ENCODE peak calls at places on chromosomes 11 and 22, in eight cellular contexts. T is transverse colon, H is A549, M is body of pancreas, D is heart left ventricle, O is ovary, P is lower leg skin, G is right lobe of liver. Q is an unnamed sample.

GRCh38 chr11:12543596-12544415 is 130.4 kb upstream of the TEAD1 start:
- DNase-seq in T (no peak), H (no peak), M (no peak), D (no peak), O (no peak), P (peak), G (no peak), Q (no peak)

GRCh38 chr11:86515297-86516094 is 140.8 kb downstream of the CCDC81 start:
- DNase-seq in T (no peak), H (no peak), M (no peak), D (no peak), O (no peak), P (no peak), G (no peak), Q (no peak)

GRCh38 chr11:2892215-2893020 is 6.8 kb upstream of the CDKN1C start:
- DNase-seq in T (peak), H (peak), M (no peak), D (peak), O (peak), P (no peak), G (no peak), Q (no peak)

GRCh38 chr11:2792376-2793250 is 92.8 kb upstream of the KCNQ1OT1 start:
- DNase-seq in T (peak), H (no peak), M (peak), D (peak), O (peak), P (peak), G (peak), Q (peak)

GRCh38 chr11:2837096-2837601 is 48.4 kb downstream of the CDKN1C start:
- DNase-seq in T (peak), H (peak), M (peak), D (peak), O (no peak), P (peak), G (no peak), Q (peak)

GRCh38 chr22:46180370-46181137 is 30.2 kb downstream of the PPARA start:
- DNase-seq in T (no peak), H (no peak), M (no peak), D (no peak), O (no peak), P (no peak), G (no peak), Q (no peak)

GRCh38 chr22:46233231-46233630 is 16.9 kb downstream of the CDPF1 start:
- DNase-seq in T (no peak), H (no peak), M (peak), D (peak), O (no peak), P (no peak), G (no peak), Q (no peak)

GRCh38 chr11:128776434-128777284 is 82.8 kb downstream of the FLI1 start:
- DNase-seq in T (no peak), H (peak), M (peak), D (peak), O (peak), P (peak), G (no peak), Q (no peak)

GRCh38 chr22:36770116-36770945 is 5.6 kb downstream of the IFT27 start:
- DNase-seq in T (no peak), H (no peak), M (no peak), D (no peak), O (no peak), P (peak), G (no peak), Q (peak)

GRCh38 chr11:85947431-85948272 is 92.5 kb downstream of the CCDC83 start:
- DNase-seq in T (no peak), H (peak), M (no peak), D (peak), O (peak), P (no peak), G (no peak), Q (no peak)

GRCh38 chr11:19336331-19336730 is 95.6 kb upstream of the E2F8 start:
- DNase-seq in T (no peak), H (no peak), M (no peak), D (no peak), O (no peak), P (no peak), G (no peak), Q (no peak)

GRCh38 chr11:106950067-106950491 is 68.2 kb downstream of the GUCY1A2 start:
- DNase-seq in T (no peak), H (no peak), M (no peak), D (no peak), O (no peak), P (no peak), G (no peak), Q (no peak)

GRCh38 chr22:44765571-44766285 is 13.4 kb downstream of the ARHGAP8 start:
- DNase-seq in T (no peak), H (no peak), M (peak), D (no peak), O (no peak), P (no peak), G (no peak), Q (no peak)

GRCh38 chr22:35399114-35399677 is 744 bp upstream of the MCM5 start:
- DNase-seq in T (no peak), H (no peak), M (peak), D (no peak), O (no peak), P (no peak), G (no peak), Q (no peak)

GRCh38 chr11:121451982-121452608 is at the start of gene SORL1:
- DNase-seq in T (peak), H (peak), M (peak), D (peak), O (peak), P (peak), G (peak), Q (no peak)

GRCh38 chr11:70703141-70704052 is 305.1 kb downstream of the CTTN start:
- DNase-seq in T (no peak), H (no peak), M (peak), D (no peak), O (no peak), P (no peak), G (no peak), Q (no peak)

GRCh38 chr22:45997775-45998637 is 21.0 kb upstream of the WNT7B start:
- DNase-seq in T (no peak), H (no peak), M (no peak), D (no peak), O (no peak), P (no peak), G (peak), Q (no peak)

GRCh38 chr11:47946682-47947575 is 33.4 kb upstream of the PTPRJ start:
- DNase-seq in T (peak), H (peak), M (peak), D (peak), O (peak), P (peak), G (peak), Q (peak)

GRCh38 chr11:92552942-92553341 is 328.3 kb downstream of the FAT3 start:
- DNase-seq in T (no peak), H (no peak), M (no peak), D (no peak), O (no peak), P (no peak), G (no peak), Q (no peak)

GRCh38 chr11:31995525-31996123 is 95.2 kb upstream of the RCN1 start:
- DNase-seq in T (no peak), H (no peak), M (no peak), D (no peak), O (no peak), P (no peak), G (no peak), Q (no peak)

GRCh38 chr22:17243524-17243923 is 24.3 kb upstream of the ADA2 start:
- DNase-seq in T (peak), H (no peak), M (no peak), D (no peak), O (no peak), P (no peak), G (no peak), Q (no peak)

GRCh38 chr22:19082793-19083192 is 39.4 kb downstream of the DGCR2 start:
- DNase-seq in T (no peak), H (no peak), M (no peak), D (no peak), O (no peak), P (no peak), G (no peak), Q (no peak)
- TF ChIP-seq POLR2A in T (no peak), H (no peak), M (no peak), D (no peak), O (no peak), P (no peak), G (no peak), Q (no peak)

GRCh38 chr11:62603072-62603408 is 1.4 kb upstream of the MTA2 start:
- DNase-seq in T (no peak), H (no peak), M (no peak), D (no peak), O (peak), P (no peak), G (no peak), Q (no peak)
- H3K4me3 ChIP-seq in T (no peak), H (no peak), M (no peak), D (peak), O (peak), P (peak), G (no peak), Q (peak)

DNA sequence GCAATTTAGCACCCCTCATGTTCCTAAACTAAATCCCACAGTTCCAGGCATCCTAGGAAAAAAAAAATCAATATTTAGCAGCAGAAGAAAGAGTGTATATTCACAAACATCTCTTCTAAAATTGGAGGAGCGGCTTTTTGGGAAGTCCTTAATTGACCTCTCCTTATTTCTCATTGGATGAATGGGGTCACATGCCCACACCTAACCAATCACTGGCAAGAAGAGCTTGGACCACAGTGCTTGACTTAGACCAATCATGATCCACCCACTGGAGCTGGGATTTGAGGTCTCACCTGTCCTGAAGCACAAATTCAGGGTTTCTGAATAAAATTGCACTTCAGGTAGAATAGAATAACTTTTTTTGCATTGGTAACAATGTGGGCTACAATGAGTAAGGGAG is 16.0 kb downstream of the CD44 start:
- DNase-seq in T (no peak), H (no peak), M (no peak), D (no peak), O (no peak), P (no peak), G (no peak), Q (no peak)
- TF ChIP-seq POLR2A in T (no peak), H (no peak), M (no peak), D (no peak), O (no peak), P (no peak), G (no peak), Q (no peak)

GRCh38 chr11:94036096-94036495 is 14.9 kb downstream of the HEPHL1 start:
- DNase-seq in T (no peak), H (no peak), M (no peak), D (no peak), O (no peak), P (no peak), G (no peak), Q (no peak)
- H3K4me3 ChIP-seq in T (no peak), H (no peak), M (no peak), D (no peak), O (no peak), P (no peak), G (no peak), Q (no peak)

DNA sequence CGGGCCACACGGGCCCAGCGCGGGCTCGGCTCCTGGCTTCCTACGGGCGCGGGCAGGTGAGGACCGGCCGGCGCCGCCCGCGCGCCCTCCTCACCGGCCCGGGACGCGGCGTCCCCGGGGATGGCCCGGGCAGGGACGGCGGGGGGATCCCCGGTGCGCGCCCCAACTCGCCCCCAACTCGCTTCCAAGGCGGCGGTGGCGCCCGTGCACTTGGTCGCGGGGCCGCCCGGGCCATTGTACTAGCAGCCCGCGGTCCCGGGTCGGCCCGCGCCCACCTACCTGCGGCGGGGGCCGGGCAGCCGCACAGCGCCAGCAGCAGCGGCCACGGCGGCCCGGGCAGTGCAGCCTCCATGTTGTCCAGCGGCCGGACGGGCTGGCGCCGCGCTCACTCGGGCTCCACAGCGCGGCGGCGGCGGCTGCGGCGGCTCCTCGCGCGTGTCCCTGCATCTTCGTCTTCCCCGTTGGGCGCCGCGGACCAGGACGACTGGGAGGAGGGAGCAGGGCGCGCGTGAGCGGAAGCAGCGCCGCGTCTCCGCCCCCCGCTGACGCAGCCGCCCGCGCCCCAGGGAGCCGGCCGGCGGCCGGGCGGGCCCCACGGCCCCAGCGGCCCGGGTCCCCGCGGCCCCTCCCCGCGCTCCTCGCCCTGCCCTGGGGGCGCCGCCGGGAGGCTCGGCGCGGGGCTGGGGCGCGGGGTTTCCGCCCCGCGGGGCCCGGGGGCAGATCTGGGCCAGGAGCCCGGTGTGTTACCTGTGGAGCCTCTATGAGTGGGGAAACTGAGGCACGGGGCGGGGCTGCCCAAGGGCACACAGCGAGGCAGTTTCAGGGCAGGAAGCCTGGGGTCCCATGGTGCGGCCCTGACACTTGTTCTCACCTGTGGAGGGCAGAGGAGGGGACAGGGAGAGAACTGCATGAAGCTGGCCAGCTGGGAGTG is 159.3 kb upstream of the GRK3 start:
- DNase-seq in T (peak), H (peak), M (peak), D (peak), O (peak), P (peak), G (peak), Q (no peak)
- TF ChIP-seq POLR2A in T (peak), H (peak), M (peak), D (peak), O (peak), P (no peak), G (peak), Q (no peak)

GRCh38 chr11:65420506-65421203 is 1.9 kb upstream of the NEAT1 start:
- DNase-seq in T (peak), H (no peak), M (peak), D (no peak), O (no peak), P (peak), G (peak), Q (no peak)
- H3K4me3 ChIP-seq in T (no peak), H (peak), M (no peak), D (peak), O (peak), P (no peak), G (peak), Q (peak)

GRCh38 chr22:40416267-40416570 is 45.8 kb downstream of the SGSM3 start:
- DNase-seq in T (no peak), H (no peak), M (no peak), D (no peak), O (no peak), P (no peak), G (no peak), Q (no peak)
- TF ChIP-seq POLR2A in T (no peak), H (no peak), M (no peak), D (no peak), O (no peak), P (no peak), G (no peak), Q (no peak)

GRCh38 chr22:38618258-38618657 is 37.9 kb downstream of the FAM227A start:
- DNase-seq in T (no peak), H (no peak), M (no peak), D (no peak), O (no peak), P (no peak), G (no peak), Q (no peak)
- H3K4me3 ChIP-seq in T (no peak), H (no peak), M (no peak), D (no peak), O (no peak), P (no peak), G (no peak), Q (no peak)

GRCh38 chr11:76141901-76142300 is 64.4 kb downstream of the WNT11 start:
- DNase-seq in T (no peak), H (no peak), M (no peak), D (no peak), O (no peak), P (no peak), G (no peak), Q (no peak)
- TF ChIP-seq POLR2A in T (no peak), H (no peak), M (no peak), D (no peak), O (no peak), P (no peak), G (no peak), Q (no peak)

GRCh38 chr11:57458410-57459111 is 1.8 kb upstream of the RTN4RL2 start:
- DNase-seq in T (peak), H (no peak), M (peak), D (peak), O (peak), P (peak), G (peak), Q (no peak)

GRCh38 chr11:57459112-57460016 is 964 bp upstream of the RTN4RL2 start:
- DNase-seq in T (no peak), H (no peak), M (no peak), D (no peak), O (no peak), P (no peak), G (peak), Q (no peak)

GRCh38 chr11:57457643-57458023 is 2.7 kb upstream of the RTN4RL2 start:
- DNase-seq in T (no peak), H (no peak), M (no peak), D (no peak), O (no peak), P (no peak), G (no peak), Q (no peak)

GRCh38 chr11:57456960-57457642 is 3.2 kb upstream of the RTN4RL2 start:
- DNase-seq in T (peak), H (peak), M (peak), D (peak), O (peak), P (peak), G (peak), Q (peak)

GRCh38 chr11:57458060-57458409 is 2.3 kb upstream of the RTN4RL2 start:
- DNase-seq in T (no peak), H (no peak), M (no peak), D (peak), O (no peak), P (no peak), G (no peak), Q (no peak)
- H3K4me3 ChIP-seq in T (no peak), H (peak), M (no peak), D (peak), O (peak), P (no peak), G (peak), Q (peak)

Q was measured in suprapubic skin.